ENCODE peak calls at places on chromosomes 13 and 19, in six cellular contexts. J is AG09319; S is non-pigmented ciliary epithelial cell; I is RPMI7951; R is stimulated activated CD8-positive, alpha-beta memory T cell treated with anti-CD3 and anti-CD28 coated beads, Interleukin-15, amount 100 ng/mL, for 4 hours; V is neural crest cell. F is an unnamed sample.

GRCh38 chr19:14089662-14090508 is 666 bp downstream of the SAMD1 start:
- DNase-seq in S (no peak), I (peak), R (no peak), J (no peak), V (peak), F (peak)

GRCh38 chr19:12866416-12867119 is 14.7 kb downstream of the DNASE2 start:
- DNase-seq in I (no peak), S (no peak), V (no peak), J (no peak), R (no peak), F (no peak)

GRCh38 chr13:108919036-108919907 is 289.9 kb downstream of the MYO16 start:
- DNase-seq in I (no peak), J (peak), V (no peak), R (no peak), S (no peak), F (no peak)

GRCh38 chr13:97319088-97319487 is 97.0 kb downstream of the MBNL2 start:
- DNase-seq in I (no peak), V (no peak), J (no peak), R (no peak), S (no peak), F (no peak)

GRCh38 chr13:75196112-75196855 is 285.7 kb downstream of the TBC1D4 start:
- DNase-seq in S (no peak), R (no peak), I (no peak), V (no peak), J (peak), F (no peak)

GRCh38 chr13:59340581-59340980 is 823.1 kb downstream of the DIAPH3 start:
- DNase-seq in J (no peak), S (no peak), I (no peak), R (no peak), V (no peak), F (no peak)

GRCh38 chr19:35879770-35880317 is 11.5 kb downstream of the APLP1 start:
- DNase-seq in R (peak), I (peak), J (no peak), S (peak), V (peak), F (peak)

GRCh38 chr13:114078501-114079451 is 53.6 kb downstream of the RASA3 start:
- DNase-seq in J (peak), V (no peak), R (no peak), S (no peak), I (no peak), F (no peak)

GRCh38 chr13:38173403-38173802 is 176.2 kb upstream of the UFM1 start:
- DNase-seq in J (no peak), V (no peak), S (no peak), R (no peak), I (no peak), F (no peak)

GRCh38 chr19:51514866-51515481 is 13.4 kb upstream of the SIGLEC12 start:
- DNase-seq in R (no peak), V (peak), J (peak), I (peak), S (peak), F (peak)

GRCh38 chr19:15419413-15420025 is 731 bp upstream of the AKAP8L start:
- DNase-seq in S (no peak), R (no peak), I (peak), V (no peak), J (no peak), F (no peak)

GRCh38 chr13:47109028-47109427 is 212.2 kb upstream of the HTR2A start:
- DNase-seq in I (peak), S (no peak), R (no peak), J (no peak), V (no peak), F (no peak)

GRCh38 chr13:27549406-27549981 is 70.8 kb downstream of the LNX2 start:
- DNase-seq in V (no peak), J (no peak), S (no peak), I (no peak), R (no peak), F (no peak)

GRCh38 chr19:10655457-10656312 is 1.5 kb downstream of the ILF3 start:
- DNase-seq in J (no peak), S (no peak), I (peak), V (no peak), R (no peak), F (no peak)

GRCh38 chr13:73223372-73223781 is 164.6 kb downstream of the KLF5 start:
- DNase-seq in S (no peak), R (no peak), V (no peak), J (no peak), I (peak), F (no peak)

GRCh38 chr13:46982856-46983582 is 86.2 kb upstream of the HTR2A start:
- DNase-seq in S (no peak), I (no peak), J (no peak), R (no peak), V (no peak), F (no peak)

GRCh38 chr19:43780706-43781525 is at the start of gene KCNN4:
- DNase-seq in I (peak), S (no peak), J (no peak), V (no peak), R (peak), F (no peak)

GRCh38 chr13:39875583-39875982 is 220.1 kb downstream of the COG6 start:
- DNase-seq in R (no peak), S (no peak), I (no peak), V (no peak), J (no peak), F (no peak)

GRCh38 chr13:52938065-52938464 is 89.6 kb upstream of the PCDH8 start:
- DNase-seq in I (no peak), J (no peak), R (no peak), V (no peak), S (no peak), F (no peak)

GRCh38 chr19:33819875-33820781 is 23.5 kb downstream of the KCTD15 start:
- DNase-seq in S (no peak), I (peak), R (no peak), V (peak), J (peak), F (peak)

GRCh38 chr13:49869514-49869913 is 66.6 kb downstream of the SPRYD7 start:
- DNase-seq in V (peak), R (no peak), J (no peak), S (no peak), I (peak), F (peak)

GRCh38 chr19:47663911-47664771 is 49.1 kb upstream of the EHD2 start:
- DNase-seq in J (peak), V (no peak), I (peak), S (peak), R (no peak), F (peak)

GRCh38 chr13:35723820-35724219 is 247.3 kb upstream of the MAB21L1 start:
- DNase-seq in S (no peak), J (no peak), R (no peak), V (no peak), I (peak), F (no peak)

GRCh38 chr19:13723206-13723605 is 41.1 kb upstream of the MRI1 start:
- DNase-seq in V (no peak), J (no peak), I (no peak), S (no peak), R (no peak), F (no peak)